ENCODE peak calls at places on chromosomes 4 and X, in eight cellular contexts. N, K, P, A, B, C, W and G are unnamed samples.

GRCh38 chr4:151048913-151049312 is 33.8 kb upstream of the LRBA start:
- DNase-seq in N (no peak), K (no peak), A (no peak), P (no peak), B (no peak), W (no peak), C (no peak), G (no peak)

GRCh38 chr4:40475609-40476008 is 140.5 kb downstream of the CHRNA9 start:
- DNase-seq in K (no peak), W (no peak), N (no peak), B (peak), C (no peak), A (no peak), P (no peak), G (no peak)

GRCh38 chr4:152348670-152349069 is 187.2 kb downstream of the FBXW7 start:
- DNase-seq in B (no peak), N (no peak), K (peak), W (no peak), A (no peak), P (no peak), C (peak), G (no peak)

GRCh38 chr4:91758487-91758886 is 545.3 kb upstream of the GRID2 start:
- DNase-seq in W (no peak), P (no peak), N (no peak), B (no peak), A (no peak), K (peak), C (peak), G (no peak)

GRCh38 chr4:6052679-6053078 is 34.4 kb upstream of the C4orf50 start:
- DNase-seq in W (no peak), C (no peak), B (no peak), N (no peak), P (no peak), K (no peak), A (no peak), G (no peak)

GRCh38 chr4:33996075-33996718 is 2248.1 kb downstream of the ARAP2 start:
- DNase-seq in B (no peak), K (no peak), N (no peak), A (no peak), C (peak), P (no peak), W (no peak), G (no peak)

GRCh38 chrX:49309401-49309981 is 6.0 kb downstream of the GAGE10 start:
- DNase-seq in P (no peak), A (no peak), N (no peak), B (no peak), K (peak), W (no peak), C (peak), G (no peak)

GRCh38 chr4:121138014-121138413 is 26.1 kb downstream of the TNIP3 start:
- DNase-seq in K (no peak), A (no peak), P (no peak), W (no peak), B (no peak), N (no peak), C (no peak), G (no peak)

GRCh38 chr4:184066584-184067300 is 150.9 kb downstream of the ENPP6 start:
- DNase-seq in W (no peak), A (no peak), K (no peak), P (no peak), B (no peak), N (no peak), C (no peak), G (no peak)

GRCh38 chrX:44816369-44816768 is 27.5 kb upstream of the DUSP21 start:
- DNase-seq in P (no peak), N (no peak), B (no peak), C (no peak), A (no peak), K (no peak), W (no peak), G (no peak)

GRCh38 chr4:38757945-38758344 is 24.8 kb downstream of the TLR10 start:
- DNase-seq in C (no peak), P (no peak), K (peak), W (no peak), B (no peak), N (no peak), A (no peak), G (no peak)

GRCh38 chr4:163554870-163555465 is 60.5 kb downstream of the TMA16 start:
- DNase-seq in A (no peak), C (no peak), P (no peak), W (no peak), B (no peak), N (no peak), K (peak), G (no peak)

GRCh38 chr4:153620352-153620751 is 63.7 kb upstream of the TLR2 start:
- DNase-seq in W (no peak), N (no peak), B (no peak), P (no peak), C (no peak), K (no peak), A (peak), G (no peak)

GRCh38 chrX:134388161-134389109 is 71.5 kb upstream of the HPRT1 start:
- DNase-seq in K (no peak), P (no peak), C (no peak), W (peak), A (no peak), N (no peak), B (no peak), G (no peak)

GRCh38 chr4:41320786-41321185 is 64.1 kb downstream of the UCHL1 start:
- DNase-seq in W (no peak), C (no peak), P (no peak), K (no peak), N (no peak), B (no peak), A (no peak), G (no peak)

GRCh38 chr4:10117424-10118354 is 1.1 kb upstream of the WDR1 start:
- DNase-seq in B (no peak), N (no peak), A (no peak), C (peak), P (no peak), K (no peak), W (no peak), G (no peak)

GRCh38 chr4:7390906-7391636 is 43.7 kb downstream of the PSAPL1 start:
- DNase-seq in A (no peak), B (no peak), K (no peak), P (peak), N (no peak), C (no peak), W (no peak), G (no peak)

GRCh38 chr4:24559889-24560288 is 24.5 kb downstream of the DHX15 start:
- DNase-seq in P (no peak), A (no peak), B (no peak), K (peak), W (no peak), C (peak), N (no peak), G (no peak)

GRCh38 chr4:72430050-72430449 is 139.0 kb downstream of the ADAMTS3 start:
- DNase-seq in N (no peak), W (no peak), C (peak), A (no peak), K (peak), B (no peak), P (no peak), G (no peak)

GRCh38 chr4:13966241-13967195 is 339.0 kb upstream of the BOD1L1 start:
- DNase-seq in A (peak), W (no peak), B (no peak), C (peak), P (no peak), N (no peak), K (peak), G (no peak)
- TF ChIP-seq CTCF in A (peak), W (no peak), B (no peak), C (peak), P (no peak), N (no peak), K (no peak), G (no peak)

GRCh38 chrX:74420194-74421035 is 878 bp upstream of the SLC16A2 start:
- DNase-seq in K (peak), N (peak), W (peak), B (peak), P (peak), C (peak), A (peak), G (peak)
- TF ChIP-seq CTCF in K (no peak), N (no peak), W (no peak), B (no peak), P (no peak), C (no peak), A (no peak), G (no peak)

GRCh38 chr4:3514221-3514780 is 17.9 kb downstream of the LRPAP1 start:
- DNase-seq in W (no peak), C (no peak), A (no peak), K (no peak), N (no peak), P (peak), B (no peak), G (no peak)

GRCh38 chr4:3515646-3516045 is 16.6 kb downstream of the LRPAP1 start:
- DNase-seq in C (no peak), B (no peak), P (peak), N (no peak), K (no peak), A (no peak), W (no peak), G (no peak)

GRCh38 chr4:3513807-3514206 is 18.4 kb downstream of the LRPAP1 start:
- DNase-seq in A (no peak), B (no peak), K (no peak), P (peak), N (no peak), C (no peak), W (no peak), G (no peak)

GRCh38 chr4:3516061-3516835 is 16.0 kb downstream of the LRPAP1 start:
- DNase-seq in K (no peak), W (no peak), C (no peak), P (peak), N (no peak), A (no peak), B (no peak), G (no peak)

DNA sequence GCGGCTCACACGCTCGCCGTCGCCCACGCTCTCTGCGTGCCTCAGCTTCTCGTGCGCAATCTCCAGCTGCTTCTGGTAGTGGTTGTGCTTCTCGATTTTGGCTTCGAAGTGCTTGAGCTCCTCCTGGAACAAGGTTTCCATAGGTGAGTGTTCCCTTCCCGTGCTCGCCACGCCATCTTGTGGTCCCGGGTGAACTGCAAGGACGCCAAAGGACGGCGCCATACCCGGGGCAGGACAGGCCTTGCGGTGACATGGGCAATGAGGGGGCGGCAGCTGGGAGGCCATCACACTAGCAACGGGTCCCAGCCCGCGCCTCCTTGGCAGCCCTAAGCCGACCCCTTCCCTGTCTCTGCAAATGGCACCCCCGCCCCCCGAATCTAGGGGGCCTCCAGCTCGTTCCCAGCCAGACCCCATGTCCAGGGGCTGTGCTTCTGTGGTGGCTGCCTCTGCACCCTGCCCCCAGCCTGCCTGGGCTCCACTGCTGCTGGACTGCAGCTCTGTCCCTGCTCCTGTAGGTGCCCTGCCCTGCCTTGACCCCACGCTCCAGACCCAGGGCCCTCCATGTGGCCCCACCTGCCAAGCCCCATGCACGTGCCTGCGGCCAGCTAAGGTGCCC is 17.3 kb downstream of the LRPAP1 start:
- DNase-seq in B (no peak), W (no peak), K (no peak), P (peak), C (no peak), A (no peak), N (no peak), G (no peak)
- TF ChIP-seq CTCF in B (peak), W (no peak), K (peak), P (no peak), C (no peak), A (peak), N (no peak), G (peak)

GRCh38 chr4:77012726-77013125 is 63.1 kb downstream of the CCNI start:
- DNase-seq in K (no peak), A (no peak), C (no peak), W (no peak), N (no peak), B (no peak), P (peak), G (no peak)
- TF ChIP-seq CTCF in K (no peak), A (no peak), C (no peak), W (no peak), N (no peak), B (no peak), P (no peak), G (no peak)

GRCh38 chr4:77344784-77345183 is 187.8 kb downstream of the CCNG2 start:
- DNase-seq in N (no peak), W (no peak), C (no peak), B (no peak), P (no peak), K (no peak), A (no peak), G (no peak)

GRCh38 chr4:77349796-77350195 is 192.8 kb downstream of the CCNG2 start:
- DNase-seq in B (no peak), C (peak), P (no peak), A (no peak), K (peak), N (no peak), W (no peak), G (no peak)

GRCh38 chr4:77348815-77349214 is 191.8 kb downstream of the CCNG2 start:
- DNase-seq in B (no peak), P (no peak), K (no peak), N (no peak), A (no peak), W (no peak), C (no peak), G (no peak)

GRCh38 chr4:77349361-77349760 is 192.4 kb downstream of the CCNG2 start:
- DNase-seq in N (no peak), P (no peak), W (no peak), B (no peak), A (no peak), K (no peak), C (no peak), G (no peak)

DNA sequence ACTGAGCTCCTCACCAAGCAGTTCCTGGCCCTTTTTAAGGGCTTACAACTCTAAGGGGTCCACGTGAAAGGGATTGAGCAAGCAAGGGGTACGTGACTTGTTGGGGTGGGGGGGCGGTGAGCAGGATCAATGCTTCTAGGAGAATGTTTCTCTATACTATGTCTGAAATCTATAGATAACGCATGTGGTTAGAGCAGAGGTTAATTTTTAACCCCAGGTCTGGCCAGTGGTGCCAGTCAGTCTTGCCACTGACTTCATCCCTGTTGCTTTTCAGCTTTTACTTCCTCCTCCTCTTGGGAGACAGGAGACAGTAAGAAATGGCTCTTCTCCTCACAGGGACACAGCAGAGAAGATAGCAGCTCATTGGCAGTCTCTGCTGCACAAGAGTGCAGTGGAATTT is 190.3 kb downstream of the CCNG2 start:
- DNase-seq in W (no peak), K (no peak), P (no peak), B (no peak), A (no peak), C (no peak), N (no peak), G (no peak)
- TF ChIP-seq CTCF in W (no peak), K (no peak), P (no peak), B (no peak), A (no peak), C (no peak), N (no peak), G (no peak)

GRCh38 chr4:12889054-12889453 is 595.1 kb downstream of the RAB28 start:
- DNase-seq in C (peak), B (no peak), N (no peak), K (peak), W (no peak), P (no peak), A (no peak), G (no peak)
- TF ChIP-seq CTCF in C (no peak), B (no peak), N (no peak), K (no peak), W (no peak), P (no peak), A (no peak), G (no peak)